ENCODE peak calls at places on chromosome 15, in five cellular contexts. K is G401, F is endothelial cell, W is T-cell, R is adrenal gland. L is an unnamed sample.

GRCh38 chr15:51622269-51623180 is at the start of gene DMXL2:
- DNase-seq in K (peak), F (peak), W (peak), R (peak), L (peak)

GRCh38 chr15:101456079-101456791 is 33.3 kb downstream of the PCSK6 start:
- DNase-seq in K (no peak), F (no peak), W (no peak), R (no peak), L (no peak)

GRCh38 chr15:58487724-58488120 is 55.9 kb downstream of the LIPC start:
- DNase-seq in K (no peak), F (no peak), W (no peak), R (no peak), L (no peak)

GRCh38 chr15:43469867-43470266 is 23.1 kb downstream of the TP53BP1 start:
- DNase-seq in K (no peak), F (no peak), W (no peak), R (no peak), L (no peak)

GRCh38 chr15:78638658-78639314 is 2.2 kb downstream of the CHRNB4 start:
- DNase-seq in K (peak), F (peak), W (peak), R (peak), L (peak)

GRCh38 chr15:33132722-33133345 is 61.7 kb downstream of the FMN1 start:
- DNase-seq in K (peak), F (peak), W (no peak), R (no peak), L (no peak)

GRCh38 chr15:89307046-89307587 is 27.5 kb downstream of the POLG start:
- DNase-seq in K (no peak), F (no peak), W (no peak), R (no peak), L (no peak)

GRCh38 chr15:72495007-72495406 is 20.9 kb downstream of the ARIH1 start:
- DNase-seq in K (no peak), F (no peak), W (no peak), R (no peak), L (no peak)

GRCh38 chr15:75578206-75578947 is 738 bp downstream of the PTPN9 start:
- DNase-seq in K (peak), F (peak), W (peak), R (no peak), L (peak)